ENCODE peak calls at places on chromosomes 2 and 18, in four cellular contexts. I is psoas muscle; X is NK-92 treated with Interleukin-12 subunit alpha and Interleukin-12 subunit beta, amount 100 ng/mL, for 24 hours; Q is ACHN. N is an unnamed sample.

GRCh38 chr2:78710632-78711375 is 314.7 kb upstream of the REG3G start:
- DNase-seq in I (no peak), X (no peak), Q (no peak), N (no peak)

GRCh38 chr2:215612770-215613169 is 176.9 kb upstream of the FN1 start:
- DNase-seq in Q (peak; percentile 44), I (no peak), X (no peak), N (no peak)

GRCh38 chr2:172270278-172271079 is 156.9 kb upstream of the ITGA6 start:
- DNase-seq in X (no peak), Q (no peak), I (no peak), N (no peak)

GRCh38 chr2:233399306-233400225 is 45.3 kb downstream of the DGKD start:
- DNase-seq in Q (no peak), I (no peak), X (no peak), N (no peak)

GRCh38 chr2:28547906-28548600 is 52.2 kb downstream of the PLB1 start:
- DNase-seq in X (peak; percentile 21), Q (no peak), I (no peak), N (no peak)

GRCh38 chr2:143936758-143937562 is 583.0 kb downstream of the ZEB2 start:
- DNase-seq in X (no peak), I (peak; percentile 51), Q (peak; percentile 40), N (no peak)

GRCh38 chr2:39408351-39409136 is 28.5 kb downstream of the MAP4K3 start:
- DNase-seq in Q (peak; percentile 65), X (no peak), I (no peak), N (no peak)

GRCh38 chr18:32470136-32470712 is 458 bp downstream of the GAREM1 start:
- DNase-seq in Q (peak; percentile 14), I (peak; percentile 70), X (no peak), N (peak; percentile 9)

GRCh38 chr2:41197781-41198180 is 745.9 kb upstream of the SLC8A1 start:
- DNase-seq in X (no peak), Q (peak; percentile 8), I (no peak), N (no peak)